ENCODE peak calls at places on chromosomes 4 and X, in six cellular contexts. I, F, W, R, G and X are unnamed samples.

GRCh38 chrX:68691921-68692320 is 44.5 kb downstream of the STARD8 start:
- DNase-seq in F (no peak), R (no peak), G (no peak), W (no peak), I (no peak), X (no peak)

GRCh38 chrX:14064632-14065432 is 35.1 kb upstream of the GEMIN8 start:
- DNase-seq in I (no peak), G (peak; percentile 90), R (no peak), F (no peak), W (peak; percentile 13), X (no peak)

GRCh38 chr4:46894841-46895240 is 14.2 kb downstream of the COX7B2 start:
- DNase-seq in I (no peak), R (no peak), W (no peak), F (no peak), G (no peak), X (no peak)

GRCh38 chr4:54585321-54586000 is 72.3 kb upstream of the KIT start:
- DNase-seq in G (peak; percentile 79), F (no peak), W (no peak), R (no peak), I (no peak), X (no peak)

GRCh38 chr4:179325181-179325580 is 1882.9 kb upstream of the AGA start:
- DNase-seq in F (no peak), I (no peak), G (no peak), R (no peak), W (no peak), X (no peak)

GRCh38 chr4:173519130-173520101 is 10.6 kb downstream of the HAND2 start:
- DNase-seq in R (no peak), F (peak; percentile 45), I (no peak), W (no peak), G (no peak), X (no peak)

GRCh38 chrX:146614693-146615524 is 194.7 kb upstream of the CXorf51B start:
- DNase-seq in I (no peak), R (no peak), F (no peak), G (no peak), W (no peak), X (no peak)

GRCh38 chrX:12988797-12989196 is 13.9 kb downstream of the TMSB4X start:
- DNase-seq in F (no peak), W (peak; percentile 60), R (peak; percentile 73), G (peak; percentile 62), I (no peak), X (no peak)

GRCh38 chr4:24912252-24913098 is at the start of gene CCDC149:
- DNase-seq in F (peak; percentile 79), G (peak; percentile 9), I (no peak), W (peak; percentile 56), R (peak; percentile 13), X (peak; percentile 52)

GRCh38 chr4:3659131-3659530 is 107.1 kb upstream of the ADRA2C start:
- DNase-seq in I (no peak), W (no peak), F (no peak), G (no peak), R (no peak), X (no peak)

GRCh38 chrX:153794897-153795816 is 689 bp downstream of the SSR4 start:
- DNase-seq in W (no peak), R (no peak), F (no peak), I (no peak), G (peak; percentile 32), X (no peak)

GRCh38 chr4:39908284-39908683 is 69.4 kb downstream of the PDS5A start:
- DNase-seq in F (no peak), G (no peak), W (no peak), I (no peak), R (no peak), X (no peak)

GRCh38 chrX:16445166-16445752 is 204.7 kb upstream of the S100G start:
- DNase-seq in F (no peak), R (peak; percentile 1), W (peak; percentile 22), G (peak; percentile 45), I (no peak), X (peak; percentile 35)

GRCh38 chr4:146243141-146243882 is 29.0 kb downstream of the REELD1 start:
- DNase-seq in F (peak; percentile 90), I (peak; percentile 45), R (no peak), G (peak; percentile 37), W (no peak), X (no peak)

GRCh38 chr4:150302553-150302952 is 224.3 kb downstream of the DCLK2 start:
- DNase-seq in I (no peak), R (peak; percentile 74), F (no peak), W (peak; percentile 53), G (peak; percentile 76), X (no peak)

GRCh38 chr4:38957239-38957815 is 74.9 kb downstream of the TMEM156 start:
- DNase-seq in F (no peak), R (no peak), G (no peak), I (no peak), W (no peak), X (no peak)

GRCh38 chr4:95510145-95510544 is 38.6 kb downstream of the UNC5C start:
- DNase-seq in W (no peak), I (no peak), G (peak; percentile 10), R (peak; percentile 2), F (no peak), X (peak; percentile 2)

DNA sequence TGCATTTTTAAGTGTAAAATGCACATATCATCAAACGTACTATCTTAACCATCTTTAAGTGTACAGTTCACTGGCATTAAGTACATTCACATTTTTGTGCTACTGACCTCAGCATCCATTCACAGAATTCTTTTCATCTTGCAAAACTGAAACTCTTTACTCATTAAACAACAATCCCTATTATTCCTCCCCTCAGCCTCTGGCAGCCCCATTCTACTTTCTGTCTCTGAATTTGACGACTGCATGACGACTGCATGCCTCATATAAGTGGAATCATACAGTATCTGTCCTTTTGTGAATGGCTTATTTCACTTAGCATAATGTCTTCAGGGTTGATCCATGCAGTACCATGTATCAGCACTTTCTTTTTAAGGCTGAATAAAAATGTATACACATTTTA is 38.7 kb downstream of the CNKSR2 start:
- DNase-seq in W (no peak), G (no peak), I (no peak), F (no peak), R (no peak), X (no peak)
- TF ChIP-seq YY1 in W (no peak), G (no peak), I (no peak), F (no peak), R (no peak), X (no peak)

GRCh38 chr4:186935881-186936280 is 212.2 kb upstream of the FAT1 start:
- DNase-seq in W (no peak), R (no peak), I (no peak), G (no peak), F (no peak), X (no peak)

GRCh38 chr4:186934841-186935443 is 211.3 kb upstream of the FAT1 start:
- DNase-seq in R (no peak), I (no peak), G (no peak), W (no peak), F (no peak), X (no peak)

GRCh38 chr4:186932196-186932595 is 208.5 kb upstream of the FAT1 start:
- DNase-seq in W (peak; percentile 94), F (no peak), R (peak; percentile 39), I (no peak), G (no peak), X (no peak)

GRCh38 chr4:186932631-186933150 is 209.0 kb upstream of the FAT1 start:
- DNase-seq in I (no peak), W (peak; percentile 99), G (no peak), R (peak; percentile 29), F (no peak), X (no peak)

DNA sequence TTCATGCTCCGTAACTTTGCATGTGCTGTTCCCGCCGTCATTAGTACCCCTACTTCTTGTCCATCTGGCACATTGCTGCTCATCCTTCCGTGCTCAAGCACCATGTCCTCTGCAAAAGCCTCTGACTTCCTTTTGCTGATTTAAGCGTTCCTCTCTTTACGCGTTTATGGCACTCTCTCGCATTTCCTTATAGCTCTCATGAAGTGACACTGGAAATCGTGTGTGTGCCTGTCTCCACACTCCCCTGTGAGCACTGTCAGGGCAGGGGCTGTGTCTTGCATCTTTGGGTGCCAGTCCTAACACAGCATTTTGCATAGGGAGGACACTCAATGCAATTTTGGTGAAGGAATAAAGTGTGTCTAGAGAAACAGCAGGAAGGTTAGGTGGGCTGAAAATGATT is 210.6 kb upstream of the FAT1 start:
- DNase-seq in F (no peak), I (no peak), W (no peak), R (no peak), G (no peak), X (no peak)
- TF ChIP-seq ZNF274 in F (no peak), I (no peak), W (no peak), R (no peak), G (no peak), X (no peak)

GRCh38 chr4:10417720-10418119 is 39.5 kb downstream of the ZNF518B start:
- DNase-seq in F (no peak), G (no peak), I (no peak), W (no peak), R (no peak), X (no peak)

GRCh38 chr4:10416441-10416840 is 40.8 kb downstream of the ZNF518B start:
- DNase-seq in G (no peak), F (no peak), I (no peak), W (no peak), R (no peak), X (no peak)

GRCh38 chr4:10421344-10422055 is 35.7 kb downstream of the ZNF518B start:
- DNase-seq in W (no peak), R (no peak), I (no peak), F (no peak), G (no peak), X (no peak)
- TF ChIP-seq YY1 in W (no peak), R (no peak), I (no peak), F (no peak), G (no peak), X (no peak)

GRCh38 chrX:47144626-47145407 is at the start of the genes NDUFB11 and RBM10:
- DNase-seq in R (peak; percentile 89), G (peak; percentile 96), I (peak; percentile 76), W (peak; percentile 87), F (peak; percentile 80), X (peak; percentile 94)

GRCh38 chrX:47146121-47146935 is 1.3 kb downstream of the RBM10 start:
- DNase-seq in F (no peak), I (no peak), G (no peak), W (no peak), R (no peak), X (no peak)

GRCh38 chrX:47145408-47146120 is 543 bp downstream of the RBM10 start:
- DNase-seq in I (no peak), G (peak; percentile 13), R (no peak), W (no peak), F (no peak), X (no peak)

GRCh38 chrX:47146936-47147859 is 2.2 kb downstream of the RBM10 start:
- DNase-seq in W (no peak), F (no peak), R (no peak), G (no peak), I (no peak), X (no peak)

DNA sequence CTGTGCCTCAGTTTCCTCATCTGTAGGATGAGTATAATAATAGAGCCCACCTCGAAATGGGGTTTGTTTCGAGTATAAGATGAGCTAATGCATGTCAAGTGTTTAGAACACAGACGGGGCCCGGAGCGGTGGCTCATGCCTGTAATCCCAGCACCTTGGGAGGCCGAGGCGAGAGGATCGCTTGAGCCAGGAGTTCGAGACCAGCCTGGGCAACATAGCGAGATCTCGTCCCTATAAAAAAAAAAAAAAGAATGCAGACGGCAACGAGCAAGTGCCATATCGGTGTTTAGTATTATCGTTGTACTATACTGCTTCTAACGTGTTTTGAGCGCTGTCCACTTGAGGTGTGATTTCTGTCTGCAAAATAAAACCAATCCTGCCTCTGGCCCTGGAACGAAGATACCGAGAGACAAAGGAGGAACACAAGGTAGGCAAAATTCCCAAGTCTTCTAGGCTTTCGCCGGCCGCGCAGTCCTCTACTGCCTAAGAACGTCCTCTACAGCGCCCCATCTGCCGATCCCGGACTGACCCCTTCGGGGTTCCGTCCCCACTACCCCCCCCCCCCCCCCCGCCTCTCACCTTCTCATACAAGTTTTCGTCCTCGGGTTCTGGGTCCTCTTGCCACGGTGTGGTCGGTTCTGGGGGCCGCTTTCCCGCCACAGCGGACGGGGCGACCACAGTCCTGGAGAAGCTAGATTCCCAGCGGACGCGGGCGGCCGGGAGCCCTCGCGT is 442 bp downstream of the NDUFB11 start:
- DNase-seq in W (no peak), I (peak; percentile 42), G (peak; percentile 56), F (no peak), R (no peak), X (no peak)
- TF ChIP-seq ZNF274 in W (no peak), I (no peak), G (no peak), F (no peak), R (no peak), X (no peak)